ENCODE peak calls at places on chromosomes 4 and X, in six cellular contexts. W is lung microvascular endothelial cell, X is GM04504, Y is EH, S is neural crest cell, K is fibroblast of the aortic adventitia. Q is an unnamed sample.

GRCh38 chr4:164087733-164088132 is 593.2 kb downstream of the TMA16 start:
- DNase-seq in W (no peak), S (no peak), K (no peak), Y (no peak), X (no peak), Q (no peak)

GRCh38 chr4:170109586-170110289 is 20.0 kb upstream of the AADAT start:
- DNase-seq in W (no peak), K (peak), Y (peak), X (peak), S (no peak), Q (peak)

GRCh38 chrX:11770320-11770719 is 12.3 kb downstream of the MSL3 start:
- DNase-seq in K (peak), W (peak), S (peak), X (no peak), Y (peak), Q (peak)

GRCh38 chrX:106862972-106863688 is 40.0 kb downstream of the RIPPLY1 start:
- DNase-seq in W (peak), X (no peak), Y (peak), S (no peak), K (no peak), Q (peak)

GRCh38 chr4:183099537-183100297 is 660 bp downstream of the WWC2 start:
- DNase-seq in W (peak), Y (peak), K (no peak), X (no peak), S (peak), Q (no peak)

GRCh38 chrX:115226929-115227328 is 7.0 kb downstream of the LRCH2 start:
- DNase-seq in Y (peak), W (peak), X (no peak), K (peak), S (no peak), Q (peak)

GRCh38 chr4:167903291-167903721 is 189.0 kb upstream of the ANXA10 start:
- DNase-seq in X (no peak), S (no peak), W (peak), K (peak), Y (peak), Q (peak)

GRCh38 chr4:186486172-186486571 is 69.2 kb downstream of the MTNR1A start:
- DNase-seq in K (no peak), W (no peak), S (peak), Y (peak), X (no peak), Q (no peak)

GRCh38 chrX:130028196-130028595 is 45.8 kb downstream of the BCORL1 start:
- DNase-seq in K (peak), W (peak), S (no peak), X (peak), Y (peak), Q (peak)

GRCh38 chr4:72348701-72349100 is 220.3 kb downstream of the ADAMTS3 start:
- DNase-seq in W (no peak), K (no peak), X (no peak), Y (no peak), S (no peak), Q (no peak)

GRCh38 chr4:169143335-169143734 is 127.4 kb downstream of the SH3RF1 start:
- DNase-seq in Y (no peak), X (no peak), S (no peak), W (no peak), K (no peak), Q (no peak)

GRCh38 chr4:94978904-94979303 is 221.1 kb downstream of the BMPR1B start:
- DNase-seq in S (no peak), Y (no peak), W (no peak), K (peak), X (no peak), Q (peak)

GRCh38 chrX:53940180-53940579 is 104.1 kb downstream of the PHF8 start:
- DNase-seq in S (no peak), Y (no peak), W (no peak), K (no peak), X (no peak), Q (no peak)

GRCh38 chr4:84578540-84579409 is 4.2 kb upstream of the CDS1 start:
- DNase-seq in X (no peak), K (peak), S (no peak), W (peak), Y (peak), Q (peak)

GRCh38 chr4:116516711-116517110 is 568.7 kb downstream of the TRAM1L1 start:
- DNase-seq in X (no peak), S (no peak), W (no peak), K (no peak), Y (no peak), Q (no peak)

GRCh38 chr4:87130985-87131753 is 89.2 kb downstream of the KLHL8 start:
- DNase-seq in S (no peak), X (no peak), Y (no peak), W (no peak), K (no peak), Q (no peak)

GRCh38 chr4:52052475-52052780 is 1.3 kb downstream of the SPATA18 start:
- DNase-seq in S (no peak), W (peak), K (peak), Y (peak), X (no peak), Q (no peak)

GRCh38 chr4:25769251-25769650 is 93.5 kb downstream of the SEL1L3 start:
- DNase-seq in K (peak), X (no peak), Y (peak), S (no peak), W (no peak), Q (peak)

GRCh38 chr4:154503598-154503997 is 12.0 kb upstream of the DCHS2 start:
- DNase-seq in X (no peak), Y (peak), W (peak), K (peak), S (no peak), Q (peak)

GRCh38 chr4:67568820-67569219 is 10.3 kb downstream of the STAP1 start:
- DNase-seq in X (no peak), Y (no peak), K (no peak), S (no peak), W (no peak), Q (peak)

GRCh38 chr4:43843501-43843900 is 605.1 kb downstream of the KCTD8 start:
- DNase-seq in X (no peak), S (no peak), K (no peak), Y (no peak), W (no peak), Q (no peak)

GRCh38 chrX:104987063-104987462 is 233.4 kb downstream of the TEX13A start:
- DNase-seq in X (no peak), S (no peak), K (no peak), Y (no peak), W (peak), Q (peak)

GRCh38 chr4:170491981-170492380 is 402.2 kb upstream of the AADAT start:
- DNase-seq in X (no peak), Y (no peak), S (no peak), K (no peak), W (no peak), Q (no peak)

GRCh38 chr4:110533940-110534339 is 58.0 kb downstream of the ENPEP start:
- DNase-seq in S (no peak), K (peak), Y (peak), W (peak), X (peak), Q (peak)

Q was measured in fibroblast of mammary gland.